ENCODE peak calls at places on chromosomes 13 and 19, in five cellular contexts. One of them, this sample, is unnamed.
A peak's percentile ranks its signal among the peaks of the same experiment; 100 is the strongest.

GRCh38 chr13:78398743-78399410 is 204.5 kb downstream of the POU4F1 start:
- DNase-seq in SK-N-SH: no peak
- DNase-seq in tibial nerve: no peak
- DNase-seq in thoracic aorta: no peak
- DNase-seq in IMR-90: no peak
- DNase-seq in this sample: no peak

GRCh38 chr19:38362076-38362945 is 12.1 kb upstream of the PSMD8 start:
- DNase-seq in SK-N-SH: peak; percentile 92
- DNase-seq in IMR-90: peak; percentile 49
- DNase-seq in tibial nerve: peak; percentile 43
- DNase-seq in thoracic aorta: no peak
- DNase-seq in this sample: no peak

GRCh38 chr13:73273737-73274136 is 214.9 kb downstream of the KLF5 start:
- DNase-seq in tibial nerve: no peak
- DNase-seq in SK-N-SH: no peak
- DNase-seq in thoracic aorta: no peak
- DNase-seq in IMR-90: peak; percentile 89
- DNase-seq in this sample: peak; percentile 51

GRCh38 chr13:67366533-67366932 is 136.4 kb upstream of the PCDH9 start:
- DNase-seq in thoracic aorta: no peak
- DNase-seq in tibial nerve: no peak
- DNase-seq in IMR-90: peak; percentile 50
- DNase-seq in SK-N-SH: no peak
- DNase-seq in this sample: no peak

GRCh38 chr13:39376088-39376487 is 226.9 kb downstream of the LHFPL6 start:
- DNase-seq in thoracic aorta: no peak
- DNase-seq in SK-N-SH: no peak
- DNase-seq in IMR-90: no peak
- DNase-seq in tibial nerve: no peak
- DNase-seq in this sample: no peak

GRCh38 chr19:3607398-3608078 is 863 bp upstream of the TBXA2R start:
- DNase-seq in IMR-90: no peak
- DNase-seq in tibial nerve: no peak
- DNase-seq in thoracic aorta: no peak
- DNase-seq in SK-N-SH: peak; percentile 71
- DNase-seq in this sample: no peak

GRCh38 chr13:113861433-113862030 is 2.3 kb downstream of the GAS6 start:
- DNase-seq in IMR-90: no peak
- DNase-seq in thoracic aorta: no peak
- DNase-seq in tibial nerve: no peak
- DNase-seq in SK-N-SH: peak; percentile 91
- DNase-seq in this sample: no peak

GRCh38 chr19:7149956-7150705 is 80.6 kb downstream of the ZNF557 start:
- DNase-seq in thoracic aorta: no peak
- DNase-seq in tibial nerve: no peak
- DNase-seq in SK-N-SH: peak; percentile 19
- DNase-seq in IMR-90: no peak
- DNase-seq in this sample: no peak

GRCh38 chr13:33194820-33195692 is 90.5 kb downstream of the STARD13 start:
- DNase-seq in tibial nerve: no peak
- DNase-seq in IMR-90: peak; percentile 96
- DNase-seq in SK-N-SH: peak; percentile 36
- DNase-seq in thoracic aorta: peak; percentile 29
- DNase-seq in this sample: peak; percentile 87

GRCh38 chr19:38093587-38093986 is 130.4 kb downstream of the DPF1 start:
- DNase-seq in tibial nerve: no peak
- DNase-seq in thoracic aorta: no peak
- DNase-seq in SK-N-SH: peak; percentile 90
- DNase-seq in IMR-90: no peak
- DNase-seq in this sample: no peak

GRCh38 chr19:14127929-14128509 is 8.4 kb downstream of the ASF1B start:
- DNase-seq in thoracic aorta: no peak
- DNase-seq in IMR-90: no peak
- DNase-seq in tibial nerve: no peak
- DNase-seq in SK-N-SH: no peak
- DNase-seq in this sample: no peak

GRCh38 chr19:22623841-22624221 is 10.3 kb upstream of the ZNF492 start:
- DNase-seq in IMR-90: no peak
- DNase-seq in tibial nerve: no peak
- DNase-seq in SK-N-SH: no peak
- DNase-seq in thoracic aorta: no peak
- DNase-seq in this sample: no peak

GRCh38 chr19:41499899-41500298 is 56.9 kb downstream of the ERICH4 start:
- DNase-seq in tibial nerve: no peak
- DNase-seq in IMR-90: no peak
- DNase-seq in thoracic aorta: no peak
- DNase-seq in SK-N-SH: no peak
- DNase-seq in this sample: no peak
- H3K4me3 ChIP-seq in tibial nerve: no peak overlapping the region
- H3K4me3 ChIP-seq in IMR-90: no peak overlapping the region
- H3K4me3 ChIP-seq in thoracic aorta: peak overlapping the region; percentile 16
- H3K4me3 ChIP-seq in SK-N-SH: no peak overlapping the region
- H3K4me3 ChIP-seq in this sample: no peak overlapping the region

GRCh38 chr13:29423050-29423449 is 172.4 kb downstream of the SLC7A1 start:
- DNase-seq in SK-N-SH: no peak
- DNase-seq in tibial nerve: no peak
- DNase-seq in thoracic aorta: no peak
- DNase-seq in IMR-90: no peak
- DNase-seq in this sample: no peak

GRCh38 chr13:29429496-29429895 is 166.0 kb downstream of the SLC7A1 start:
- DNase-seq in thoracic aorta: no peak
- DNase-seq in SK-N-SH: no peak
- DNase-seq in tibial nerve: no peak
- DNase-seq in IMR-90: no peak
- DNase-seq in this sample: no peak

GRCh38 chr13:29427937-29428309 is 167.6 kb downstream of the SLC7A1 start:
- DNase-seq in SK-N-SH: no peak
- DNase-seq in IMR-90: no peak
- DNase-seq in thoracic aorta: no peak
- DNase-seq in tibial nerve: no peak
- DNase-seq in this sample: no peak

GRCh38 chr13:29428992-29429315 is 166.5 kb downstream of the SLC7A1 start:
- DNase-seq in SK-N-SH: no peak
- DNase-seq in thoracic aorta: no peak
- DNase-seq in IMR-90: no peak
- DNase-seq in tibial nerve: no peak
- DNase-seq in this sample: no peak

DNA sequence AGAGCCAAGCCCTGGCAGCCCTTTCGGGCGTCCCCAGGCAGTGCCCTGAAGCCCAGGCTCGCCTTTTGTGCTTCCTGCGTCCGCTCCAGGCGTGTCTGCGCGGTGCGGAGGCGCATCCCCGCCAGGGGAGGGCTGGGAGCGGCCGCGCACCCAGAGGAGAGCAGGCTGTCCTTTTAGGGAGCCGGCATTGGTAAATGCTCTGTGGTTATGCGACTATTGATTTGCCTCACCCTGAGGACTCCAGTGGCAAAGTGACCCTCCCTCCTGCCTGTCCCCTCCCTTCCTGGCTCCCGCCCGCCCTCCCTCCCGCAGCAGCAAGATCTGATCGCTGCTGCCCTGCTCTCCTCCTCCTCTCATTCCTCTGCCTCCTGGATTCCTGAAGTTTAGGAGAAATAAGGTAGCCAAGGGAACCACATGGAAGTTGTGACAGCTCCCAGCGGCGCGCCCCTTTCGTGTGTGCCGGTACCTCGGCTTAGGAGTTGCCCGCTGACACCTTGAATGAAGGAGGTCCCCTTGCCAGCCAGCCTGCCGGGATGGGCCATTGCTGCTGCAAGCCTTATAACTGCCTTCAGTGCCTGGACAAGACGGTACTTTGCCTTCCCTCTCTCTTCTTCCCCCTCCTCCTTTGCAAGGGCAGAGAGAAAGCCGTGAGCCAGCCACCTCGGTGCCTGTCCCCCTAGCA is 167.0 kb downstream of the SLC7A1 start:
- DNase-seq in SK-N-SH: peak; percentile 68
- DNase-seq in tibial nerve: no peak
- DNase-seq in thoracic aorta: no peak
- DNase-seq in IMR-90: no peak
- DNase-seq in this sample: no peak
- TF ChIP-seq CTCF in SK-N-SH: peak; percentile 9
- TF ChIP-seq CTCF in tibial nerve: no peak
- TF ChIP-seq CTCF in thoracic aorta: no peak
- TF ChIP-seq CTCF in IMR-90: no peak
- TF ChIP-seq CTCF in this sample: no peak

GRCh38 chr13:111557921-111558699 is 237.7 kb downstream of the TEX29 start:
- DNase-seq in SK-N-SH: no peak
- DNase-seq in thoracic aorta: no peak
- DNase-seq in IMR-90: no peak
- DNase-seq in tibial nerve: no peak
- DNase-seq in this sample: no peak
- H3K4me3 ChIP-seq in SK-N-SH: no peak overlapping the region
- H3K4me3 ChIP-seq in thoracic aorta: no peak overlapping the region
- H3K4me3 ChIP-seq in IMR-90: no peak overlapping the region
- H3K4me3 ChIP-seq in tibial nerve: no peak overlapping the region
- H3K4me3 ChIP-seq in this sample: no peak overlapping the region

GRCh38 chr13:75725784-75726183 is 89.7 kb downstream of the LMO7 start:
- DNase-seq in SK-N-SH: no peak
- DNase-seq in tibial nerve: no peak
- DNase-seq in thoracic aorta: no peak
- DNase-seq in IMR-90: no peak
- DNase-seq in this sample: no peak

GRCh38 chr13:75723927-75724326 is 87.8 kb downstream of the LMO7 start:
- DNase-seq in IMR-90: no peak
- DNase-seq in tibial nerve: no peak
- DNase-seq in SK-N-SH: no peak
- DNase-seq in thoracic aorta: no peak
- DNase-seq in this sample: no peak

GRCh38 chr13:75724742-75725504 is 88.8 kb downstream of the LMO7 start:
- DNase-seq in SK-N-SH: no peak
- DNase-seq in thoracic aorta: no peak
- DNase-seq in IMR-90: no peak
- DNase-seq in tibial nerve: no peak
- DNase-seq in this sample: no peak

GRCh38 chr13:75721307-75721706 is 85.2 kb downstream of the LMO7 start:
- DNase-seq in thoracic aorta: no peak
- DNase-seq in tibial nerve: no peak
- DNase-seq in IMR-90: no peak
- DNase-seq in SK-N-SH: no peak
- DNase-seq in this sample: no peak

GRCh38 chr13:75726313-75726712 is 90.2 kb downstream of the LMO7 start:
- DNase-seq in tibial nerve: no peak
- DNase-seq in IMR-90: no peak
- DNase-seq in SK-N-SH: no peak
- DNase-seq in thoracic aorta: no peak
- DNase-seq in this sample: no peak
- TF ChIP-seq CTCF in tibial nerve: no peak
- TF ChIP-seq CTCF in IMR-90: no peak
- TF ChIP-seq CTCF in SK-N-SH: no peak
- TF ChIP-seq CTCF in thoracic aorta: no peak
- TF ChIP-seq CTCF in this sample: no peak

DNA sequence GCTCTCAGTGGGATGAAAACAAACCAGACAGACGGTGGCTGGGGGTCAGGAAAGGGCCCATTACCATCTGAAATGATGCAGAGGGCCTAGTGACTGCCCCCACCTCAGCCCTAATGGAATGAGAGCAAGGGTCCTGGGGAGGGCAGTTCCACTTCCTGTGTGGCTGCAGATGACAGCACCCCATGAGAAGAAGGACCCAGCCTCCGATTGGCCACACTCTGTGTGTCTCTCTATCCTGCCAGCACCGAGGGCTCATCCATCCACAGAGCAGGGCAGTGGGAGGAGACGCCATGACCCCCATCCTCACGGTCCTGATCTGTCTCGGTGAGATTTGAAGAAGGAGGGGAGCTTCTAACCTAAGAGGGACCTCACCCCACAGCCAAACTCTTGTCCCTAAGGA is 500 bp downstream of the LILRB1 start:
- DNase-seq in SK-N-SH: no peak
- DNase-seq in thoracic aorta: no peak
- DNase-seq in tibial nerve: no peak
- DNase-seq in IMR-90: no peak
- DNase-seq in this sample: no peak
- H3K4me3 ChIP-seq in SK-N-SH: no peak overlapping the region
- H3K4me3 ChIP-seq in thoracic aorta: peak overlapping the region; percentile 36
- H3K4me3 ChIP-seq in tibial nerve: no peak overlapping the region
- H3K4me3 ChIP-seq in IMR-90: no peak overlapping the region
- H3K4me3 ChIP-seq in this sample: no peak overlapping the region

GRCh38 chr13:95536629-95537241 is 15.8 kb upstream of the CLDN10 start:
- DNase-seq in tibial nerve: no peak
- DNase-seq in SK-N-SH: no peak
- DNase-seq in thoracic aorta: no peak
- DNase-seq in IMR-90: peak; percentile 39
- DNase-seq in this sample: peak; percentile 11
- TF ChIP-seq CTCF in tibial nerve: peak; percentile 17
- TF ChIP-seq CTCF in SK-N-SH: peak; percentile 72
- TF ChIP-seq CTCF in thoracic aorta: peak; percentile 28
- TF ChIP-seq CTCF in IMR-90: peak; percentile 53
- TF ChIP-seq CTCF in this sample: peak; percentile 16

GRCh38 chr19:44401108-44401786 is at the start of gene ZNF285:
- DNase-seq in SK-N-SH: peak; percentile 91
- DNase-seq in IMR-90: peak; percentile 95
- DNase-seq in thoracic aorta: peak; percentile 52
- DNase-seq in tibial nerve: peak; percentile 67
- DNase-seq in this sample: peak; percentile 92

DNA sequence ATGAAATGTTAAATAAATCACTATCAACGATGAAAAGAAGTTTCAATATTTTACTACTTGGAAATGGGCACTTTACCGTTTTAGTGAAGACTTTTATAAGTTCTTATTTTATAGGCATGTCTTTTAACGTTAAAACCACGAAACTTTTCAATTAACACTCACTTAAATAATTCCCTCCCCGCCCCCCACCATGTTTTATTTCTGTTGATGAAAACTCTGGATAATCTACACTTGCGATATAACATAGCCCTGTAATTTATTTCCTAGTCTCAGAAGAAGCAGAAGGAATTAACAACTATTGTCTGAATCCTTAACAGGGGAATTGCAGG is 343 bp upstream of the ZNF285 start:
- DNase-seq in SK-N-SH: no peak
- DNase-seq in IMR-90: no peak
- DNase-seq in tibial nerve: no peak
- DNase-seq in thoracic aorta: no peak
- DNase-seq in this sample: no peak
- H3K4me3 ChIP-seq in SK-N-SH: peak overlapping the region; percentile 69
- H3K4me3 ChIP-seq in IMR-90: peak overlapping the region; percentile 57
- H3K4me3 ChIP-seq in tibial nerve: no peak overlapping the region
- H3K4me3 ChIP-seq in thoracic aorta: peak overlapping the region; percentile 75
- H3K4me3 ChIP-seq in this sample: peak overlapping the region; percentile 58

DNA sequence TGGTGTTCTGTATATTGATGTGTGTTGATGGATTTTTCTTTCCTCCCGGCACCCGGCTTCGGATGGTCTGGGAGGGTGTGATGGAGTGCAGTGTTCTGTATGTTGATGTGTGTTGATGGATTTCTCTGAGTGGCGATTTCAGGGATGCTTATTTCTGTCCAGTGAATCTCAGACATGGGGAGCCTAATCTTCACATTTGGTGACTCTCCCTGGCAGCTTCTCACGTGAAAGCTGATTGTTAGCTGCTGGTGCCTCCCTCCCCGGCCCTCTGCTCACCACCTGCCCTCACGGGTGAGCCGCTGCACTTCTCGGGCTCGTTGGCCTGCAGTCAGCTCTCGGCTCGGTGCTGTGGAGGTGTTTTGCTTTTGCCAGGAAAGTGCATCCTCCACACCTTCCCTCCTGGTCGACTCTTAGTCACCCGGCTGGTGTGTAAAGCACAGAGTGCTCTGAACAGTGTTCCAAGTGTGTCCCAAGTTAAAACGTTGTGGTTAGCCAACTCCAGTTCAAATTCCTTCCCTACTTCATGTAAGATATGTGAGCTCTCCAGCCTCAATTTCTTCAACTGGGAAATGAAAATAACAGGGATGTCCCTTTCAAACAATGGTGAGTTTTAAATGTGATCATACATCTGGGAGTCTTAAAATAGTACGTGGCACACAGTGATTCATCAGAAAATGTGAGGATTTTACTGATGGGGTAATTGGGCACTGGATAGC is 54.6 kb downstream of the ATP11A start:
- DNase-seq in thoracic aorta: no peak
- DNase-seq in SK-N-SH: no peak
- DNase-seq in tibial nerve: no peak
- DNase-seq in IMR-90: peak; percentile 63
- DNase-seq in this sample: no peak
- TF ChIP-seq CTCF in thoracic aorta: no peak
- TF ChIP-seq CTCF in SK-N-SH: no peak
- TF ChIP-seq CTCF in tibial nerve: no peak
- TF ChIP-seq CTCF in IMR-90: no peak
- TF ChIP-seq CTCF in this sample: no peak

This sample was measured in HFF-Myc.